ENCODE peak calls at places on chromosomes 13 and 19, in four cellular contexts. K is stomach, Z is sigmoid colon, V is breast epithelium. G is an unnamed sample.

GRCh38 chr19:49222011-49222410 is 64.4 kb downstream of the TRPM4 start:
- DNase-seq in K (no peak), Z (no peak), V (no peak), G (no peak)

GRCh38 chr13:41216160-41216559 is 21.8 kb upstream of the KBTBD7 start:
- DNase-seq in K (no peak), Z (no peak), V (no peak), G (no peak)

GRCh38 chr13:39363393-39363792 is 239.6 kb downstream of the LHFPL6 start:
- DNase-seq in K (no peak), Z (peak), V (no peak), G (no peak)

GRCh38 chr13:61255035-61255796 is 160.4 kb downstream of the PCDH20 start:
- DNase-seq in K (no peak), Z (no peak), V (no peak), G (no peak)

GRCh38 chr19:2722541-2723344 is 1.6 kb upstream of the DIRAS1 start:
- DNase-seq in K (peak), Z (peak), V (peak), G (peak)

GRCh38 chr19:47723573-47723923 is 10.3 kb downstream of the EHD2 start:
- DNase-seq in K (peak), Z (peak), V (no peak), G (peak)

GRCh38 chr19:17486545-17486944 is 16.2 kb downstream of the SLC27A1 start:
- DNase-seq in K (no peak), Z (no peak), V (no peak), G (no peak)

GRCh38 chr19:18842166-18842565 is 10.4 kb downstream of the UPF1 start:
- DNase-seq in K (no peak), Z (no peak), V (no peak), G (no peak)

GRCh38 chr19:4049432-4049831 is 17.3 kb downstream of the ZBTB7A start:
- DNase-seq in K (peak), Z (peak), V (no peak), G (no peak)

GRCh38 chr19:39325778-39326680 is 5.4 kb upstream of the LRFN1 start:
- DNase-seq in K (no peak), Z (no peak), V (no peak), G (no peak)

GRCh38 chr19:4474504-4475136 is 2.5 kb downstream of the HDGFL2 start:
- DNase-seq in K (no peak), Z (no peak), V (no peak), G (no peak)

GRCh38 chr19:23823952-23824389 is 65.3 kb upstream of the ZNF681 start:
- DNase-seq in K (no peak), Z (no peak), V (no peak), G (peak)

GRCh38 chr19:17450264-17451075 is 2.0 kb upstream of the TMEM221 start:
- DNase-seq in K (no peak), Z (no peak), V (no peak), G (no peak)

GRCh38 chr13:50167224-50167947 is 152.1 kb downstream of the KCNRG start:
- DNase-seq in K (no peak), Z (no peak), V (no peak), G (no peak)

GRCh38 chr19:12543855-12544254 is 7.4 kb downstream of the ZNF564 start:
- DNase-seq in K (no peak), Z (no peak), V (no peak), G (no peak)

GRCh38 chr19:54462072-54462712 is 1.4 kb downstream of the LENG9 start:
- DNase-seq in K (peak), Z (peak), V (no peak), G (peak)

GRCh38 chr13:32029684-32030083 is 1.9 kb upstream of the FRY start:
- DNase-seq in K (no peak), Z (no peak), V (no peak), G (no peak)

GRCh38 chr19:1206063-1206732 is 620 bp downstream of the STK11 start:
- DNase-seq in K (no peak), Z (no peak), V (no peak), G (no peak)

GRCh38 chr13:98273824-98274786 is 97.0 kb upstream of the RNF113B start:
- DNase-seq in K (no peak), Z (no peak), V (no peak), G (no peak)

GRCh38 chr13:75877092-75877491 is 241.0 kb downstream of the LMO7 start:
- DNase-seq in K (no peak), Z (no peak), V (no peak), G (no peak)

GRCh38 chr13:94548382-94549240 is 47.3 kb downstream of the TGDS start:
- DNase-seq in K (peak), Z (peak), V (no peak), G (peak)

GRCh38 chr13:67283602-67284001 is 53.5 kb upstream of the PCDH9 start:
- DNase-seq in K (no peak), Z (no peak), V (no peak), G (no peak)

GRCh38 chr19:11096210-11096841 is 7.1 kb downstream of the LDLR start:
- DNase-seq in K (no peak), Z (peak), V (no peak), G (peak)

GRCh38 chr13:101639711-101640110 is 187.2 kb downstream of the ITGBL1 start:
- DNase-seq in K (no peak), Z (no peak), V (no peak), G (no peak)

GRCh38 chr19:11382898-11383705 is 1.0 kb downstream of the EPOR start:
- DNase-seq in K (peak), Z (peak), V (no peak), G (peak)

GRCh38 chr13:31015207-31015606 is 82.8 kb downstream of the TEX26 start:
- DNase-seq in K (no peak), Z (no peak), V (no peak), G (no peak)

GRCh38 chr19:55580628-55581144 is at the start of gene ZNF579:
- DNase-seq in K (peak), Z (peak), V (peak), G (peak)

GRCh38 chr13:50130686-50131051 is 115.4 kb downstream of the KCNRG start:
- DNase-seq in K (no peak), Z (no peak), V (no peak), G (peak)

GRCh38 chr19:42074513-42075363 is 1.2 kb upstream of the ZNF574 start:
- DNase-seq in K (no peak), Z (no peak), V (no peak), G (peak)

GRCh38 chr19:51978882-51979281 is 7.8 kb downstream of the ZNF350 start:
- DNase-seq in K (no peak), Z (no peak), V (no peak), G (no peak)

GRCh38 chr19:10230904-10231623 is at the start of gene S1PR2:
- DNase-seq in K (peak), Z (peak), V (peak), G (peak)

GRCh38 chr19:14434543-14435319 is 1.6 kb downstream of the PKN1 start:
- DNase-seq in K (peak), Z (peak), V (no peak), G (peak)

GRCh38 chr13:47100214-47100853 is 203.5 kb upstream of the HTR2A start:
- DNase-seq in K (no peak), Z (no peak), V (no peak), G (no peak)

GRCh38 chr13:52195052-52195837 is 35.8 kb upstream of the NEK3 start:
- DNase-seq in K (peak), Z (peak), V (peak), G (peak)

GRCh38 chr13:56039992-56040391 is 1100.7 kb upstream of the PRR20A start:
- DNase-seq in K (no peak), Z (no peak), V (no peak), G (no peak)

GRCh38 chr13:107518292-107518691 is 697.0 kb downstream of the LIG4 start:
- DNase-seq in K (no peak), Z (no peak), V (no peak), G (no peak)

GRCh38 chr13:97566907-97567306 is 132.9 kb downstream of the RAP2A start:
- DNase-seq in K (no peak), Z (no peak), V (no peak), G (no peak)

GRCh38 chr13:77002590-77003190 is 10.8 kb downstream of the CLN5 start:
- DNase-seq in K (no peak), Z (no peak), V (no peak), G (no peak)

DNA sequence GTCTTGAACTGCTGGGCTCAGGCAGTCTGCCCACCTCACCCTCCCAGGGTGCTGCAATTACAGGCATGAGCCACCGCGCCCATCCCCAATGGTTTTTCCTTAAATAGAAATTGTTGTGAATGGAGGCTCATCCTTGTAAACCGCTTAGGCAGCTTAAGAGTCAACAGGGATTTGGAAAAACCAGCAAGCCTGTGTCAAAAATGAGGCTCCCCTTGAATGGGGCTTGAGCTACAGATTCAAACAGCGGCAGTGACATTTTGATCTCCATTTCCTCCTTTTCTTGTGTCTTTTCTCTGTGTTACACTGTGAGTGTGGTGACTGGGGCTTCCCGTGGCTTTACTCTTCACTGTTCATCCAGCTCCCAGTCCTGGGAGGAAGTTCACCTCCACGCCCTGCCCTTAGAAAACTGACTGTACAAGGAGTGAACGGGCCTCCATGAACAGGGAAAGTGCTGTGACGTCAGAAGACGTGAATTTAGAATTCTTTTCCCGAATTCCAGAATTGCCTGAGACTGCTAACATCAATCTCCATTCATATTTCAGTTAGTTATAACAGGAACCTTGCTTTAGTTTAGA is 15.3 kb upstream of the RAB8A start:
- DNase-seq in K (no peak), Z (no peak), V (no peak), G (no peak)
- TF ChIP-seq POLR2AphosphoS5 in K (peak), Z (peak), V (peak), G (peak)

DNA sequence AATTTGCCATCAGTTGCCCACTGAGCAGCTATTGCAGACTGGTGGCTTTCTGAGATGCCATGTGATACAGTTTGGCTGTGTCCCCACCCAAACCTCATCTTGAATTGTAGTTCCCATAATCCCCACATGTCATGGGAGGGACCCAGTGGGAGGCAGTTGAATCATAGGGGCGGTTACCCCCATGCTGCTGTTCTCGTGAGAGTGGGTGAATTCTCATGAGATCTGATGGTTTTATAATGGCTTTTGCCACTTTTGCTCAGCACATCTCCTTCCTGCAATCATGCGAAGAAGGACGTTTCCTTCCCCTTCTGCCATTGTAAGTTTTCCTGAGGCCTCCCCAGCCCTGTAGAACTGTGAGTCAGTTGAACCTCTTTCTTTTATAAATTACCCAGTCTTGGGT is 34.8 kb upstream of the ANKRD10 start:
- DNase-seq in K (no peak), Z (no peak), V (no peak), G (no peak)
- TF ChIP-seq POLR2AphosphoS5 in K (no peak), Z (no peak), V (no peak), G (no peak)

DNA sequence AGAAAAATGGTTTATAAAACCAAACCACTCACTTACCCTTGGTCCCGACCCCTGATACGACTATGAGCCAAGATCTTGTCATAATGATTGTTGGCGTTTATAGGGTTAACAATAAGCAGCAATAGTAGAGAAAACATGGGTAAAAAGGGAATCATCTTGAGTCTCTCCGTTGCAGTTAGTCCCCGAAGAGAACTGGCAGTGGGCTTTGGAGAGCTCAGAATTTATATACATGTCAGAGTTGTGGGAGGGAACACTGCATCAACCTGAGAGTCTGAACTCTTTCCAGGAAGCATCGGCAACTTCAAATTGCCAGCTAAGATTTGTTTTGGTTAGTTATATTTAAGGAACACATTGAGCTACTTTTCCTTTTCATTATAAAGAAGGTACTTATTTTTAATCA is at the start of gene POSTN:
- DNase-seq in K (no peak), Z (no peak), V (no peak), G (no peak)
- TF ChIP-seq POLR2AphosphoS5 in K (no peak), Z (peak), V (no peak), G (no peak)

DNA sequence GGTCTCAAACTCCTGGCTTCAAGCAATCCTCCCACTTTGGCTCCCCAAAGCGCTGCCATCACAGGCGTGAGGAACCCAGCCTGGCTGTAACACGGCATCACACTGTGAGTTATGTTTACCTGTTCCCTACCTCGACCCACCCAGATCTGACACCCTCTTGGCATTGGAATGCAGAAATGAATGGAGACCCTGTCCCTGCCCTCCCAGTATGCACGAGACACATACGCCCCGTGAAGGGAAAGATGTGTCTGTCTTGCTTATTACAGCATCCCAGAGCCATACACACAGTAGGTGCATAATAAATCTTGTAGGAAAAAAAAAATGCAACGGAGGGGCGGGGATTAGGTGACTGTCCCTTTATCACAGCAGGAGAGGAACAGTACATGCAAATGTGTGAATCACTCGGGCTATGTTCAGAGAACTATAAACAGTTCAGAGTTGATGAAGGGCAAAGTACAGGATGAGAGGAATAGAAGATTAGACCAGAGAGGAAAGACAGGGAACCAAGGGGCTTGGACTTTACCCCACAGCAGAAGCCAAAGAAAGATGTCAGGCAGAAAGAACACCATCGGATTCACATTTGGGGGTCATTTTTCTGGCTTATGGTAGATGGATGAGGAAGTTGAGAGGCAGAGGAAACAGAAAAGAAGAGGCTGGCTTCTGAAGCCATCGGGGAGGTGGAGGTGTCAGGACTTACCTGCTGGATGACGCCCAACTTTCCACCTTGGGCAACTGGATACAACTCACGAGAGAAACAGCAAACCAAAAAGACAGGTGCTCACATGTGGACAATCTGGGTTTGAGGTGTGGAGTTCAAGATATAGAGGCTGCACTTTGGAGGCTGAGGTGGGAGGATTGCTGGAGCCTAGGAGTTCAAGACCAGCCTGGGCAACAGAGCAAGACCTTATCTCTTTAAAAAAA is 94.3 kb downstream of the INSR start:
- DNase-seq in K (peak), Z (no peak), V (no peak), G (peak)
- TF ChIP-seq POLR2AphosphoS5 in K (peak), Z (no peak), V (no peak), G (peak)

GRCh38 chr13:71867101-71867814 is at the start of gene DACH1:
- DNase-seq in K (peak), Z (no peak), V (peak), G (peak)
- TF ChIP-seq POLR2AphosphoS5 in K (no peak), Z (no peak), V (no peak), G (peak)